ENCODE peak calls at places on chromosomes 7 and 10, in seven cellular contexts. B is LoVo; C is neural progenitor cell; R is naive thymus-derived CD8-positive, alpha-beta T cell; N is NCI-H345; G is HEK293T; I is activated CD8-positive, alpha-beta memory T cell treated with anti-CD3 and anti-CD28 coated beads, Interleukin-2, amount 10 ng/mL, durations not matched to agents 7 days and 5 days. M is an unnamed sample.
A peak's percentile ranks its signal among the peaks of the same experiment; 100 is the strongest.

GRCh38 chr7:152989889-152990380 is 230.4 kb downstream of the ACTR3B start:
- DNase-seq in C (peak; percentile 81), N (peak; percentile 50), B (no peak), G (no peak), I (no peak), R (no peak), M (no peak)

GRCh38 chr10:16242859-16243613 is 193.8 kb upstream of the PTER start:
- DNase-seq in R (no peak), G (no peak), C (peak; percentile 71), I (no peak), B (no peak), N (no peak), M (no peak)

GRCh38 chr7:13981070-13981469 is 8.4 kb downstream of the ETV1 start:
- DNase-seq in N (no peak), R (no peak), C (peak; percentile 50), G (peak; percentile 63), I (no peak), B (peak; percentile 88), M (peak; percentile 13)

GRCh38 chr7:116786791-116787443 is 75.5 kb upstream of the CAPZA2 start:
- DNase-seq in B (no peak), N (no peak), C (peak; percentile 44), I (peak; percentile 44), G (peak; percentile 17), R (no peak), M (no peak)

GRCh38 chr7:41630741-41631140 is 72.1 kb downstream of the INHBA start:
- DNase-seq in I (no peak), C (no peak), N (no peak), B (no peak), G (no peak), R (no peak), M (no peak)

GRCh38 chr10:120587061-120587460 is 130.0 kb downstream of the PLPP4 start:
- DNase-seq in C (no peak), G (no peak), N (no peak), B (no peak), I (no peak), R (no peak), M (no peak)

GRCh38 chr10:93334901-93335312 is 147.2 kb downstream of the MYOF start:
- DNase-seq in B (no peak), R (no peak), N (peak; percentile 7), I (no peak), C (no peak), G (no peak), M (no peak)

GRCh38 chr7:134834689-134835462 is 55.4 kb downstream of the CALD1 start:
- DNase-seq in R (no peak), I (no peak), C (no peak), N (no peak), B (no peak), G (no peak), M (no peak)

GRCh38 chr10:95401704-95402469 is 111.1 kb upstream of the PDLIM1 start:
- DNase-seq in I (no peak), N (no peak), C (no peak), R (no peak), B (no peak), G (no peak), M (no peak)

GRCh38 chr10:30151581-30152389 is 92.4 kb upstream of the JCAD start:
- DNase-seq in C (no peak), R (no peak), I (peak; percentile 42), G (no peak), B (peak; percentile 59), N (peak; percentile 42), M (no peak)

GRCh38 chr10:12699258-12699700 is 302.2 kb downstream of the CCDC3 start:
- DNase-seq in I (peak; percentile 54), N (no peak), G (no peak), B (no peak), C (no peak), R (no peak), M (no peak)

GRCh38 chr7:15932318-15932717 is 245.8 kb upstream of the MEOX2 start:
- DNase-seq in B (no peak), I (no peak), N (no peak), C (no peak), R (no peak), G (no peak), M (no peak)

GRCh38 chr10:48683893-48684292 is 780 bp upstream of the WDFY4 start:
- DNase-seq in B (no peak), G (no peak), R (no peak), N (peak; percentile 62), I (no peak), C (no peak), M (no peak)

GRCh38 chr10:14146501-14146900 is 184.2 kb downstream of the FRMD4A start:
- DNase-seq in I (no peak), N (no peak), B (no peak), C (no peak), R (no peak), G (no peak), M (no peak)

GRCh38 chr7:128000048-128000447 is 31.2 kb downstream of the LRRC4 start:
- DNase-seq in B (no peak), G (no peak), N (no peak), R (no peak), C (no peak), I (no peak), M (no peak)

GRCh38 chr10:19144206-19144605 is 95.6 kb downstream of the MALRD1 start:
- DNase-seq in B (no peak), R (no peak), N (no peak), C (no peak), I (no peak), G (no peak), M (no peak)

GRCh38 chr10:90930070-90930837 is 9.4 kb upstream of the ANKRD1 start:
- DNase-seq in G (peak; percentile 18), C (peak; percentile 74), R (no peak), N (no peak), B (peak; percentile 67), I (no peak), M (no peak)

GRCh38 chr7:137895301-137896201 is 48.8 kb upstream of the DGKI start:
- DNase-seq in G (no peak), R (no peak), C (no peak), N (no peak), B (no peak), I (peak; percentile 44), M (no peak)

GRCh38 chr7:46772740-46773139 is 809.2 kb downstream of the TNS3 start:
- DNase-seq in G (no peak), N (no peak), B (no peak), C (no peak), R (no peak), I (no peak), M (no peak)

GRCh38 chr7:64294701-64295420 is 18.9 kb upstream of the ZNF736 start:
- DNase-seq in B (no peak), I (no peak), C (no peak), R (no peak), N (no peak), G (no peak), M (no peak)

GRCh38 chr7:90804370-90804769 is 208.2 kb downstream of the CDK14 start:
- DNase-seq in R (no peak), C (no peak), G (no peak), N (no peak), B (no peak), I (no peak), M (no peak)

GRCh38 chr7:100867040-100867795 is at the start of gene TRIP6:
- DNase-seq in R (no peak), N (no peak), B (peak; percentile 71), I (peak; percentile 77), G (peak; percentile 81), C (peak; percentile 91), M (no peak)

GRCh38 chr7:23658831-23659427 is 21.1 kb upstream of the FAM221A start:
- DNase-seq in I (no peak), N (no peak), G (no peak), C (peak; percentile 31), B (no peak), R (no peak), M (no peak)

GRCh38 chr7:111009641-111010040 is 81.3 kb upstream of the LRRN3 start:
- DNase-seq in R (no peak), G (no peak), I (no peak), N (no peak), C (no peak), B (no peak), M (no peak)

GRCh38 chr7:80884511-80885195 is 34.2 kb downstream of the SEMA3C start:
- DNase-seq in N (no peak), B (peak; percentile 65), G (no peak), C (no peak), R (no peak), I (no peak), M (no peak)

GRCh38 chr10:114623661-114624294 is 34.3 kb downstream of the ABLIM1 start:
- DNase-seq in G (peak; percentile 26), I (no peak), N (peak; percentile 59), B (peak; percentile 80), R (no peak), C (no peak), M (no peak)

GRCh38 chr7:42661312-42661711 is 250.6 kb downstream of the C7orf25 start:
- DNase-seq in N (no peak), B (peak; percentile 36), R (no peak), G (no peak), I (no peak), C (no peak), M (no peak)

GRCh38 chr7:5420841-5421625 is 2.6 kb downstream of the TNRC18 start:
- DNase-seq in R (no peak), N (no peak), G (no peak), B (no peak), I (no peak), C (peak; percentile 52), M (no peak)

GRCh38 chr10:71323407-71323806 is 4.3 kb downstream of the SLC29A3 start:
- DNase-seq in R (no peak), C (no peak), I (no peak), N (no peak), B (no peak), G (peak; percentile 54), M (peak; percentile 25)

M was measured in NCI-H2227 treated with DMSO at 0.1 percent for 48 hours.